ENCODE peak calls at places on chromosomes 5 and 9, in five cellular contexts. G is left lung, K is upper lobe of right lung, V is right cardiac atrium, L is mucosa of descending colon. I is an unnamed sample.
A peak's percentile ranks its signal among the peaks of the same experiment; 100 is the strongest.

GRCh38 chr5:142432961-142433360 is 108.1 kb upstream of the SPRY4 start:
- ATAC-seq in G (peak; percentile 62), K (peak; percentile 54), V (peak; percentile 36), L (peak; percentile 76), I (no peak)

GRCh38 chr9:106421772-106422171 is 441.2 kb upstream of the ZNF462 start:
- ATAC-seq in G (no peak), K (no peak), V (no peak), L (no peak), I (peak; percentile 50)

GRCh38 chr5:10576121-10576789 is 12.4 kb downstream of the ANKRD33B start:
- ATAC-seq in G (no peak), K (no peak), V (no peak), L (no peak), I (no peak)

GRCh38 chr5:174418809-174419522 is 305.4 kb upstream of the MSX2 start:
- ATAC-seq in G (peak; percentile 29), K (no peak), V (peak; percentile 37), L (peak; percentile 24), I (peak; percentile 22)

GRCh38 chr5:122313001-122313402 is 965 bp downstream of the SNCAIP start:
- ATAC-seq in G (peak; percentile 56), K (no peak), V (peak; percentile 66), L (peak; percentile 21), I (no peak)

GRCh38 chr5:30505014-30505886 is 688.2 kb upstream of the CDH6 start:
- ATAC-seq in G (no peak), K (no peak), V (no peak), L (no peak), I (no peak)

GRCh38 chr5:168364738-168365550 is 73.5 kb downstream of the WWC1 start:
- ATAC-seq in G (peak; percentile 87), K (peak; percentile 87), V (peak; percentile 78), L (peak; percentile 49), I (no peak)

GRCh38 chr5:68946728-68947127 is 147.1 kb upstream of the SLC30A5 start:
- ATAC-seq in G (no peak), K (no peak), V (no peak), L (no peak), I (no peak)

GRCh38 chr5:137461636-137462596 is 37.2 kb downstream of the SPOCK1 start:
- ATAC-seq in G (no peak), K (no peak), V (no peak), L (no peak), I (no peak)

GRCh38 chr5:59724482-59725392 is 168.8 kb downstream of the PDE4D start:
- ATAC-seq in G (peak; percentile 93), K (peak; percentile 88), V (no peak), L (peak; percentile 76), I (peak; percentile 54)

GRCh38 chr9:111794837-111795556 is at the start of gene SHOC1:
- ATAC-seq in G (peak; percentile 66), K (peak; percentile 84), V (peak; percentile 56), L (peak; percentile 99), I (no peak)

GRCh38 chr9:36149197-36149596 is 12.7 kb downstream of the GLIPR2 start:
- ATAC-seq in G (peak; percentile 26), K (no peak), V (peak; percentile 39), L (no peak), I (no peak)

I was measured in stimulated activated memory B cell treated with anti-CD40 and anti-IgM and Interleukin-4, amounts not matched to agents 10 μg/mL and 1 μg/mL and 100 μg/mL, for 72 hours.